ENCODE peak calls at places on chromosomes 7 and 10, in five cellular contexts. I is K562, S is HCT116, C is GM12878, L is H1. B is an unnamed sample.

GRCh38 chr7:83827036-83827435 is 178.1 kb upstream of the SEMA3E start:
- DNase-seq in I (no peak), S (no peak), C (no peak), L (no peak), B (no peak)

GRCh38 chr7:150903627-150904026 is 51.3 kb downstream of the AOC1 start:
- DNase-seq in L (no peak), I (no peak), S (no peak), C (no peak), B (no peak)

GRCh38 chr10:49631975-49632374 is 18.1 kb downstream of the CHAT start:
- DNase-seq in C (no peak), I (no peak), L (no peak), S (no peak), B (no peak)

GRCh38 chr7:74320645-74321178 is 31.5 kb downstream of the CLIP2 start:
- DNase-seq in L (no peak), S (no peak), I (peak; percentile 54), C (no peak), B (no peak)

GRCh38 chr10:118472415-118472814 is 123.0 kb downstream of the PRLHR start:
- DNase-seq in S (no peak), C (no peak), L (no peak), I (no peak), B (no peak)

GRCh38 chr7:101167645-101168411 is 2.5 kb upstream of the VGF start:
- DNase-seq in I (no peak), S (no peak), L (no peak), C (no peak), B (no peak)

GRCh38 chr7:11760372-11760771 is 71.6 kb downstream of the THSD7A start:
- DNase-seq in S (no peak), I (no peak), L (no peak), C (no peak), B (peak; percentile 56)

GRCh38 chr10:43054593-43054992 is 22.3 kb upstream of the RET start:
- DNase-seq in S (no peak), C (no peak), I (no peak), L (no peak), B (no peak)

GRCh38 chr10:2279666-2280065 is 542.3 kb upstream of the ADARB2 start:
- DNase-seq in C (no peak), S (no peak), I (no peak), L (no peak), B (no peak)

GRCh38 chr7:15326044-15326644 is 235.7 kb downstream of the AGMO start:
- DNase-seq in S (peak; percentile 34), I (peak; percentile 2), L (no peak), C (no peak), B (peak; percentile 9)

GRCh38 chr7:22287412-22287811 is 69.5 kb downstream of the RAPGEF5 start:
- DNase-seq in C (no peak), S (no peak), I (no peak), L (no peak), B (no peak)

GRCh38 chr10:120989279-120989678 is 138.1 kb downstream of the WDR11 start:
- DNase-seq in L (no peak), S (no peak), I (no peak), C (no peak), B (no peak)

GRCh38 chr10:23408330-23408976 is 30.4 kb upstream of the OTUD1 start:
- DNase-seq in C (no peak), L (no peak), S (no peak), I (no peak), B (no peak)

GRCh38 chr7:104550362-104550761 is 222.0 kb downstream of the LHFPL3 start:
- DNase-seq in C (no peak), L (no peak), S (no peak), I (no peak), B (no peak)

GRCh38 chr10:128854965-128855364 is 612.1 kb upstream of the MGMT start:
- DNase-seq in I (no peak), L (no peak), S (no peak), C (no peak), B (no peak)

GRCh38 chr10:127033569-127034175 is 128.4 kb downstream of the DOCK1 start:
- DNase-seq in L (no peak), C (no peak), S (no peak), I (no peak), B (no peak)

GRCh38 chr7:135672560-135673359 is 10.4 kb downstream of the STMP1 start:
- DNase-seq in C (no peak), I (peak; percentile 72), S (peak; percentile 37), L (no peak), B (peak; percentile 66)

GRCh38 chr10:14477408-14477710 is 146.6 kb upstream of the FRMD4A start:
- DNase-seq in I (no peak), L (no peak), S (no peak), C (no peak), B (no peak)

GRCh38 chr7:48102530-48102929 is 13.5 kb downstream of the UPP1 start:
- DNase-seq in I (no peak), S (no peak), C (no peak), L (no peak), B (no peak)

GRCh38 chr10:131641898-131642297 is 258.9 kb upstream of the PPP2R2D start:
- DNase-seq in L (no peak), I (no peak), C (no peak), S (no peak), B (no peak)

GRCh38 chr7:25860206-25860881 is 291.7 kb upstream of the NFE2L3 start:
- DNase-seq in C (no peak), I (no peak), L (no peak), S (no peak), B (no peak)

GRCh38 chr7:517848-518629 is 1.6 kb downstream of the PDGFA start:
- DNase-seq in L (no peak), C (no peak), S (no peak), I (no peak), B (peak; percentile 68)

GRCh38 chr10:121579656-121580055 is 18.6 kb downstream of the FGFR2 start:
- DNase-seq in I (no peak), L (no peak), S (no peak), C (no peak), B (no peak)

GRCh38 chr7:3239291-3239691 is 61.8 kb upstream of the SDK1 start:
- DNase-seq in L (no peak), I (no peak), C (no peak), S (no peak), B (no peak)

GRCh38 chr7:3240826-3241430 is 60.1 kb upstream of the SDK1 start:
- DNase-seq in S (no peak), L (no peak), I (no peak), C (no peak), B (no peak)

GRCh38 chr7:3241686-3242258 is 59.3 kb upstream of the SDK1 start:
- DNase-seq in L (no peak), S (no peak), I (no peak), C (no peak), B (no peak)

GRCh38 chr7:3236268-3236667 is 64.8 kb upstream of the SDK1 start:
- DNase-seq in S (no peak), L (no peak), I (no peak), C (no peak), B (no peak)

DNA sequence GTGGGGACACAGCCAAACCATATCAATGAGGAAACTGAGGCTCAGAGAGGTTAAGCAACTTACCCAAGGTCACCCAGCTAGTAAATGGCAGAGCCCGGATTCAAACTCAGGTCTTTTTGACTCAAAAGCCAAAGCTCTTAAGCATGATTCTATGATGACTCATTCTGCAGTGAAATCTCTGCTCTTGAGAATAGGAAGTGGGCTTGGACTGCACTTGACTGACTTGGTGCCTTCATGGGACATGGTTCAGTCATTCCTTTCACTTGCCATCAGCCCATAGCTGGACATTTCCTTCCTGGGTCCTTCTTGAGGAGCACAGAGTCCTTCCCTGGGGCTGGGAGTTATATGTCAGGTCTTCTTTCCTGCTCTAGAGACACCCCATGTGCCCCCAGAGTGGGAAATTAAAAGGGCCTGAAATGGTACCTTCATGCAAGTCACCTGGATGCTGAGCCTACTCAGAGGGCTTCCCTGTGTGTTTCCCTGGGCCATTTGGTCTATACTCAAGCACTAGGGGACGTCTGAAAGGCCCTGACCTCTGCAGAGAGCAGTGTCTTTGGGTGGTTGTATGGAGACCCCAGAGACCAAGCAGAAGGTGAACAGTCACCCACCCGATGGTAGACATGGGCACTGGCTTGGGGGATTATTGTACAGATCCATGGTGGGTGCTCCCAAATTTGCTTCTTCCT is 62.4 kb upstream of the SDK1 start:
- DNase-seq in C (no peak), L (no peak), S (no peak), I (no peak), B (no peak)
- TF ChIP-seq JUND in C (no peak), L (no peak), S (no peak), I (no peak), B (no peak)

DNA sequence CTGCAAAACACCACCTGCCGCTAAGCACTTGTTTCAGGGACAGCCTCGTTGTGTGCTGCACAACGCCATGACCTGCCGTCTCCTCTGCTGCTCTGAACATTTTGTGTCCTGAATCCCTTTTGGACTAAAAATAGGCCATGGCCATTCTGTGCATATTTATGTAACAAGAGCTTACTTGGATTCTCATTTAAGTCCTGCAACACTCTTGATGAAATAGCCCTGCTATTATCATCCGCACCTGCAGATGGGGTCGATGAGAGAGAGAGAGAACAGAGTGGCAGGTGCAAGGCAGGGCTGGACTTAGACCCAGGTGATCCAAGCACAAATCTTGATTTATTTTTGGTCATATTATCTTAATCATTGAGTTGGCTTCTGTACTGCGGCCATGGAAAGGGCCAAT is 121.2 kb upstream of the PRKCQ start:
- DNase-seq in I (no peak), C (no peak), L (no peak), S (no peak), B (peak; percentile 26)
- TF ChIP-seq JUND in I (no peak), C (no peak), L (no peak), S (no peak), B (no peak)

GRCh38 chr7:102326156-102326914 is 29.9 kb downstream of the SPDYE6 start:
- DNase-seq in C (no peak), S (no peak), I (no peak), L (no peak), B (no peak)

GRCh38 chr7:102321351-102322201 is 34.7 kb downstream of the SPDYE6 start:
- DNase-seq in C (no peak), L (no peak), I (peak; percentile 56), S (no peak), B (no peak)

GRCh38 chr7:102320601-102321350 is 34.1 kb downstream of the SH2B2 start:
- DNase-seq in I (no peak), L (no peak), C (no peak), S (no peak), B (no peak)

GRCh38 chr7:102322202-102322715 is 34.0 kb downstream of the SPDYE6 start:
- DNase-seq in L (no peak), I (no peak), S (no peak), C (no peak), B (no peak)

DNA sequence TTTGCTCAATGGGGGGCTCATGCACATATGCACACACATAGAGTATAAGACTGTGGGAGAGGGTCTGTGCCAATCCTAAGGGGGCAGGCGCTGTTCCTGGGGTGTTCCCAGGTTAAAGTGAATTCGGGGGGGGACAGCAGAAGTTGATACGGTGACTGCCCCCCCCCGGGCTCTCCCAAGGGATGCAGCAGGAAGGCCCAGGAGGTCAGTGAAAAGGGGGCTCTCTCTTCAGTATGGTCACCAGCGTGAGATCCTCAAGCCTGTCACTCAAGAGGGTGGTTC is 32.4 kb downstream of the SPDYE6 start:
- DNase-seq in L (no peak), I (no peak), S (no peak), C (no peak), B (no peak)
- TF ChIP-seq JUND in L (no peak), I (no peak), S (no peak), C (no peak), B (no peak)

DNA sequence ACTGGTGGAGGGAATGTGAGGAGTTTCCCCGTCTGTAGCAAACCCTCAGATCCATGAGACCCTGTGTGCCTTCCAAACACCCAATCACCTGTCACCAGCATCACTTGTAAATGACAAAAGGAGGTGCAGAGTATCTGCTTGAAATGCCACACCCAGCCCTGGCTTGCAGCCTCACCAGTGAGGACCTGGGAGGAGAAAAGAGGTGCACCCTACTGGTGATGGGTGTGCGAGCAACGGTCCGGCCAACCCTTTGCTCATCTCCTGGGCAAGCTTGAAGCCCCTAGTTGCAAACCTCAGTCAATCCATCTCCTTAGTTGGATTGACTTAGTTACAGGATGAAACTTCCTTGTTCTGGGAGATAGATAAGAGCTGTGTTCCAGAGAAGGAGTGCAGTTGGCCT is 62.4 kb upstream of the WAPL start:
- DNase-seq in I (peak; percentile 25), S (no peak), C (no peak), L (no peak), B (peak; percentile 71)
- TF ChIP-seq JUND in I (no peak), S (no peak), C (no peak), L (no peak), B (no peak)